ENCODE peak calls at places on chromosomes 12 and 14, in five cellular contexts. L is head of caudate nucleus, H is mucosa of gallbladder, B is endodermal cell, K is heart left ventricle. O is an unnamed sample.

GRCh38 chr12:123065666-123066457 is 85.0 kb downstream of the PITPNM2 start:
- DNase-seq in L (no peak), H (no peak), B (no peak), K (no peak), O (no peak)

GRCh38 chr14:38197001-38197760 is 10.5 kb upstream of the SSTR1 start:
- DNase-seq in L (no peak), H (no peak), B (no peak), K (no peak), O (no peak)

GRCh38 chr12:105561981-105562726 is 231.7 kb downstream of the C12orf75 start:
- DNase-seq in L (no peak), H (no peak), B (peak), K (peak), O (peak)

GRCh38 chr12:90410962-90411361 is 544.0 kb downstream of the CCER1 start:
- DNase-seq in L (no peak), H (no peak), B (no peak), K (peak), O (no peak)

GRCh38 chr12:62601765-62602444 is 135.3 kb downstream of the MON2 start:
- DNase-seq in L (no peak), H (no peak), B (no peak), K (no peak), O (no peak)

GRCh38 chr12:95054206-95054605 is 19.2 kb downstream of the NR2C1 start:
- DNase-seq in L (no peak), H (no peak), B (no peak), K (no peak), O (no peak)

GRCh38 chr12:89988156-89988555 is 279.5 kb upstream of the ATP2B1 start:
- DNase-seq in L (no peak), H (no peak), B (no peak), K (no peak), O (no peak)

GRCh38 chr14:64191756-64192155 is 102.4 kb downstream of the ESR2 start:
- DNase-seq in L (no peak), H (no peak), B (no peak), K (no peak), O (no peak)

GRCh38 chr12:62006076-62006732 is 254.0 kb upstream of the USP15 start:
- DNase-seq in L (no peak), H (peak), B (peak), K (no peak), O (no peak)

GRCh38 chr14:50943261-50943942 is 881 bp downstream of the PYGL start:
- DNase-seq in L (no peak), H (peak), B (peak), K (peak), O (peak)

GRCh38 chr12:85626031-85626781 is 210.0 kb downstream of the RASSF9 start:
- DNase-seq in L (no peak), H (no peak), B (no peak), K (no peak), O (no peak)

GRCh38 chr14:101019974-101020710 is 116.6 kb upstream of the RTL1 start:
- DNase-seq in L (no peak), H (no peak), B (peak), K (no peak), O (no peak)

GRCh38 chr12:95674088-95674595 is 116.4 kb downstream of the NTN4 start:
- DNase-seq in L (no peak), H (no peak), B (no peak), K (no peak), O (no peak)

GRCh38 chr12:3172124-3173007 is 95.2 kb downstream of the TSPAN9 start:
- DNase-seq in L (no peak), H (no peak), B (peak), K (no peak), O (no peak)

GRCh38 chr12:122030427-122030825 is 8.7 kb downstream of the BCL7A start:
- DNase-seq in L (no peak), H (no peak), B (no peak), K (no peak), O (no peak)

GRCh38 chr14:26896447-26896846 is 298.6 kb upstream of the NOVA1 start:
- DNase-seq in L (no peak), H (no peak), B (no peak), K (no peak), O (no peak)

GRCh38 chr14:33676135-33676566 is 274.7 kb downstream of the EGLN3 start:
- DNase-seq in L (peak), H (no peak), B (peak), K (peak), O (peak)

GRCh38 chr14:101604935-101605767 is 43.9 kb downstream of the DIO3 start:
- DNase-seq in L (no peak), H (no peak), B (peak), K (no peak), O (no peak)

GRCh38 chr14:74380845-74381244 is 32.6 kb downstream of the VRTN start:
- DNase-seq in L (no peak), H (no peak), B (peak), K (no peak), O (no peak)

GRCh38 chr14:72942934-72943333 is 16.7 kb downstream of the DCAF4 start:
- DNase-seq in L (no peak), H (no peak), B (no peak), K (no peak), O (no peak)

GRCh38 chr12:121494093-121494787 is 86.6 kb downstream of the KDM2B start:
- DNase-seq in L (peak), H (no peak), B (peak), K (no peak), O (no peak)

GRCh38 chr12:117063162-117063911 is 35.9 kb downstream of the TESC start:
- DNase-seq in L (no peak), H (peak), B (no peak), K (peak), O (no peak)

GRCh38 chr14:38208825-38209562 is 1.3 kb downstream of the SSTR1 start:
- DNase-seq in L (peak), H (peak), B (peak), K (no peak), O (no peak)

GRCh38 chr12:44317651-44318126 is 481.8 kb downstream of the TMEM117 start:
- DNase-seq in L (no peak), H (no peak), B (peak), K (no peak), O (no peak)

GRCh38 chr12:27333311-27334009 is 824 bp downstream of the BMAL2 start:
- DNase-seq in L (peak), H (no peak), B (peak), K (peak), O (peak)